ENCODE peak calls at places on chromosomes 12 and 14, in five cellular contexts. F, M, Q, W and A are unnamed samples. For H3K9me3, the result is how much of the 10 kb centered on the place peaks cover.

GRCh38 chr12:119115296-119115905 is 63.3 kb upstream of the HSPB8 start:
- DNase-seq in F (peak), M (no peak), W (peak), Q (peak), A (no peak)

GRCh38 chr12:47590771-47591368 is 115.0 kb downstream of the RPAP3 start:
- DNase-seq in M (no peak), W (no peak), F (no peak), Q (no peak), A (no peak)

GRCh38 chr12:115960868-115961802 is 316.4 kb downstream of the MED13L start:
- DNase-seq in W (no peak), M (no peak), F (no peak), Q (no peak), A (no peak)

GRCh38 chr12:4483885-4484823 is 38.5 kb upstream of the FGF6 start:
- DNase-seq in W (no peak), Q (no peak), F (no peak), M (peak), A (no peak)

GRCh38 chr12:108419949-108420348 is 80.8 kb upstream of the CMKLR1 start:
- DNase-seq in M (no peak), W (peak), Q (no peak), F (no peak), A (no peak)

GRCh38 chr12:62438098-62438692 is 28.4 kb upstream of the MON2 start:
- DNase-seq in F (peak), M (peak), Q (peak), W (peak), A (no peak)

GRCh38 chr12:111645433-111645832 is 40.3 kb downstream of the BRAP start:
- DNase-seq in W (no peak), M (peak), Q (peak), F (peak), A (no peak)

GRCh38 chr12:125518074-125518473 is 452.8 kb downstream of the AACS start:
- DNase-seq in Q (no peak), W (no peak), F (no peak), M (no peak), A (no peak)

GRCh38 chr14:35470775-35471174 is 63.2 kb upstream of the INSM2 start:
- DNase-seq in W (no peak), M (peak), F (peak), Q (peak), A (no peak)

GRCh38 chr12:31590730-31591307 is at the start of gene DENND5B:
- DNase-seq in F (peak), Q (peak), W (peak), M (peak), A (peak)

DNA sequence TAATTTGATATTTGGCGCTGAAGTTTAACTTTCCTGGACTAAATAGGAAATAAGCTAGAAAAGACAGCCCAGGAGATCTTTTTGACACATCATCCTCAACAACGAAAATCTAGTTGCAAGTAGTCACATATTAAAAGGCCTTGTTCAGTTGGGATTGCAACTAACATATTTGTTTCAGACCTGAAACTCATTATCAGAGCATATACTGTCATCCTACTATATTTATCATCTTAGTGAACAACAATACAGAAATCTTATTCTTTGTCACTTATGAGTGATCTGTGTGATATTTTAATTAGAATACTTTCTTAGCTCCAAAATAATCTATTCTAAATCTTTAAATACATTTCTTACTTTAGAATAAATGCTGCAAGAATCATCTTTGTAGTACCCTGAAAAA is 72.1 kb downstream of the ELK3 start:
- DNase-seq in M (no peak), Q (no peak), W (no peak), F (no peak), A (no peak)
- H3K27ac ChIP-seq in M (no peak), Q (no peak), W (no peak), F (no peak), A (no peak)

GRCh38 chr12:54162741-54163140 is 26.0 kb downstream of the SMUG1 start:
- DNase-seq in Q (no peak), F (no peak), W (no peak), M (no peak), A (no peak)
- H3K9me3 ChIP-seq in Q (under half), F (under half), W (under half), M (under half), A (under half)

DNA sequence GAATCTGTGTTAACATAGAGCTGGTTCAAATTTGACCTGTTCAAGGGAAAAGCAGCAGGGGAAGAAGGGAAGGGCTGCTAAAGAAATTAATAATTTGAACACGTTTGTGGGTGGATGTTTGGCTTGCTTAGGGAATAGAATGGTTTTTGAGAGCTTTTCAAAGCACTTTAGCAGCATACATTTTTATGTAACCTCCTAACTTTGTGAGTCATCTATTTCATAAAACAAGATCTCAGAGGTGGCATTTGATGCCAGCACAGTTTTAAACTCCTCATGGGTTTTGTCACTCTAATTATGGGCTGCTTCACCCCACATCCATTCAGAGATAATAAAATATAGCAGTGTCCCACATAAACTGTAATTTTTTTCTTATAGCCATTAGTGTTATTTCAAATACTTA is 143.8 kb downstream of the ACSS3 start:
- DNase-seq in F (no peak), Q (no peak), W (no peak), M (no peak), A (no peak)
- H3K9ac ChIP-seq in F (no peak), Q (no peak), W (no peak), M (no peak), A (no peak)

DNA sequence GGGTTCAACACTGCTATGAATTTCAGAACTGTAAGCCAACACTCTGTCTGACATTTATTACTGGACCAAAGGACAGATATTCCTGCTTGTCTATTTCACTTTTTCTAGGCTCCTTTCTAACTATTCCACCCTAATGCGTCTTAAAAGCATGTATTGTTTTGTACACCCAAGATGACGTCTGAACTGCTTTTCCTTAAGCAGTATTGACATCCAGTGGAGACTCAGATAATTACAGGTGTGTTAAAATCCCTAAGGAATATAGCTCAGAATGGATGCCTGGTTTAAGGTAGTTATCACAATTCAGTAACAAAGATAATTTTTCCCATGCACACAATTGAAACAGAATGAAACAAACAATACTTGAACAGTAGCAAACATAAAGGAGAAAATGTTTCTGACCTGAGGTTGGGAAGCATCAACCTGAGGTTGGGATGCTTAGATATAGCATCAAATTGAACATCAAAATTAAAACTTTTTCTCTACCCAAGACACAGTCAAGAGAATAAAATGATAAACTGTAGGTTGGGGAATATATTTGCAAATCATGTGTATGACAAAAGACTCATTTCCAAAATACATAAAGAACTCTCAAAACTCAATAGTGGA is 93.7 kb upstream of the PTPRR start:
- DNase-seq in M (peak), Q (peak), W (peak), F (peak), A (no peak)
- H3K27ac ChIP-seq in M (no peak), Q (no peak), W (no peak), F (no peak), A (no peak)

GRCh38 chr14:106822905-106823304 is 1296.5 kb downstream of the TMEM121 start:
- DNase-seq in F (no peak), M (no peak), Q (no peak), W (no peak), A (no peak)
- H3K9me3 ChIP-seq in F (under half), M (under half), Q (under half), W (under half), A (under half)